ENCODE peak calls at places on chromosomes 4 and X, in eight cellular contexts. Z is neural progenitor cell, W is cardiac muscle cell, M is A549, L is kidney, G is IMR-90, E is left ventricle myocardium inferior, T is astrocyte. Q is an unnamed sample. For H3K4me1, the result is how much of the 10 kb centered on the place peaks cover.

GRCh38 chr4:86961605-86962295 is 26.9 kb downstream of the AFF1 start:
- DNase-seq in Z (no peak), W (peak), M (no peak), L (no peak), G (peak), E (no peak), T (peak), Q (no peak)

GRCh38 chr4:8547108-8547911 is 32.9 kb upstream of the GPR78 start:
- DNase-seq in Z (peak), W (no peak), M (no peak), L (peak), G (peak), E (no peak), T (peak), Q (no peak)

GRCh38 chr4:173518419-173519102 is 11.5 kb downstream of the HAND2 start:
- DNase-seq in Z (peak), W (peak), M (no peak), L (no peak), G (no peak), E (no peak), T (no peak), Q (no peak)

GRCh38 chrX:78092296-78092695 is 11.8 kb upstream of the PGK1 start:
- DNase-seq in Z (peak), W (peak), M (no peak), L (no peak), G (peak), E (no peak), T (peak), Q (no peak)

GRCh38 chr4:147096667-147097604 is 151.3 kb upstream of the TTC29 start:
- DNase-seq in Z (peak), W (peak), M (peak), L (no peak), G (peak), E (no peak), T (no peak), Q (no peak)

GRCh38 chrX:39600222-39600621 is 497.5 kb downstream of the BCOR start:
- DNase-seq in Z (no peak), W (no peak), M (no peak), L (no peak), G (no peak), E (no peak), T (no peak), Q (no peak)

GRCh38 chr4:20625460-20625859 is 74.8 kb upstream of the PACRGL start:
- DNase-seq in Z (no peak), W (no peak), M (no peak), L (no peak), G (no peak), E (no peak), T (no peak), Q (peak)

GRCh38 chr4:74449571-74450297 is 4.8 kb downstream of the AREG start:
- DNase-seq in Z (no peak), W (no peak), M (no peak), L (no peak), G (peak), E (no peak), T (peak), Q (no peak)

GRCh38 chrX:85065512-85066198 is 62.0 kb downstream of the APOOL start:
- DNase-seq in Z (no peak), W (no peak), M (no peak), L (no peak), G (no peak), E (no peak), T (no peak), Q (no peak)

GRCh38 chr4:154622598-154622997 is 10.1 kb upstream of the FGG start:
- DNase-seq in Z (peak), W (peak), M (peak), L (no peak), G (peak), E (no peak), T (peak), Q (no peak)

GRCh38 chr4:184401397-184402171 is 72.8 kb downstream of the IRF2 start:
- DNase-seq in Z (peak), W (no peak), M (no peak), L (no peak), G (no peak), E (no peak), T (peak), Q (no peak)

GRCh38 chr4:6892190-6892908 is 17.3 kb upstream of the TBC1D14 start:
- DNase-seq in Z (peak), W (peak), M (peak), L (peak), G (peak), E (peak), T (peak), Q (peak)

GRCh38 chr4:187175197-187175596 is 451.5 kb upstream of the FAT1 start:
- DNase-seq in Z (no peak), W (no peak), M (no peak), L (no peak), G (peak), E (no peak), T (no peak), Q (no peak)

GRCh38 chrX:119503484-119503861 is 35.2 kb downstream of the SLC25A5 start:
- DNase-seq in Z (no peak), W (no peak), M (peak), L (peak), G (peak), E (no peak), T (peak), Q (peak)

GRCh38 chrX:11319689-11320302 is 26.6 kb downstream of the AMELX start:
- DNase-seq in Z (no peak), W (no peak), M (no peak), L (no peak), G (peak), E (no peak), T (no peak), Q (no peak)

GRCh38 chrX:18702362-18703195 is 4.9 kb upstream of the PPEF1 start:
- DNase-seq in Z (no peak), W (no peak), M (peak), L (no peak), G (peak), E (no peak), T (peak), Q (no peak)

GRCh38 chrX:51860679-51861078 is 32.7 kb upstream of the MAGED1 start:
- DNase-seq in Z (peak), W (peak), M (no peak), L (no peak), G (peak), E (no peak), T (peak), Q (no peak)

GRCh38 chr4:156654410-156654809 is 317.2 kb downstream of the PDGFC start:
- DNase-seq in Z (no peak), W (no peak), M (no peak), L (no peak), G (no peak), E (no peak), T (peak), Q (no peak)

GRCh38 chr4:173380987-173381386 is 10.2 kb downstream of the SAP30 start:
- DNase-seq in Z (no peak), W (no peak), M (no peak), L (no peak), G (no peak), E (no peak), T (no peak), Q (no peak)

GRCh38 chrX:154546354-154547244 is at the start of gene G6PD:
- DNase-seq in Z (peak), W (peak), M (peak), L (no peak), G (peak), E (peak), T (no peak), Q (peak)

GRCh38 chr4:178083968-178084367 is 641.7 kb upstream of the AGA start:
- DNase-seq in Z (no peak), W (no peak), M (no peak), L (no peak), G (no peak), E (no peak), T (no peak), Q (no peak)

GRCh38 chrX:44945736-44946135 is 72.7 kb downstream of the KDM6A start:
- DNase-seq in Z (no peak), W (no peak), M (no peak), L (no peak), G (no peak), E (no peak), T (no peak), Q (no peak)

GRCh38 chr4:38008493-38009120 is 48.4 kb downstream of the PTTG2 start:
- DNase-seq in Z (no peak), W (no peak), M (no peak), L (no peak), G (no peak), E (no peak), T (no peak), Q (no peak)

GRCh38 chr4:78937837-78938236 is 1.4 kb downstream of the PAQR3 start:
- DNase-seq in Z (no peak), W (no peak), M (no peak), L (no peak), G (peak), E (no peak), T (peak), Q (no peak)

GRCh38 chrX:1084689-1085088 is 127.8 kb downstream of the CRLF2 start:
- DNase-seq in Z (no peak), W (no peak), M (peak), L (no peak), G (no peak), E (no peak), T (no peak), Q (no peak)

GRCh38 chr4:110287130-110287529 is 88.7 kb upstream of the ELOVL6 start:
- DNase-seq in Z (no peak), W (no peak), M (no peak), L (no peak), G (peak), E (no peak), T (peak), Q (no peak)

GRCh38 chr4:145909331-145909730 is 29.3 kb downstream of the ZNF827 start:
- DNase-seq in Z (peak), W (peak), M (peak), L (peak), G (no peak), E (peak), T (no peak), Q (peak)
- H3K4me1 ChIP-seq in Z (under half), W (under half), M (under half), L (under half), G (under half), E (half or more), T (under half), Q (under half)

GRCh38 chr4:40838742-40839141 is 89.0 kb downstream of the NSUN7 start:
- DNase-seq in Z (no peak), W (no peak), M (no peak), L (no peak), G (peak), E (no peak), T (no peak), Q (no peak)
- TF ChIP-seq CTCF in Z (no peak), W (no peak), M (no peak), L (no peak), G (peak), E (no peak), T (peak), Q (no peak)

GRCh38 chr4:81844717-81845116 is 373.0 kb upstream of the RASGEF1B start:
- DNase-seq in Z (peak), W (peak), M (peak), L (no peak), G (peak), E (peak), T (peak), Q (peak)

GRCh38 chr4:81845273-81845672 is 373.6 kb upstream of the RASGEF1B start:
- DNase-seq in Z (no peak), W (no peak), M (no peak), L (no peak), G (no peak), E (no peak), T (no peak), Q (no peak)

GRCh38 chr4:81850701-81851100 is 379.0 kb upstream of the RASGEF1B start:
- DNase-seq in Z (no peak), W (no peak), M (no peak), L (no peak), G (no peak), E (no peak), T (no peak), Q (no peak)

GRCh38 chr4:81845761-81846160 is 374.1 kb upstream of the RASGEF1B start:
- DNase-seq in Z (no peak), W (no peak), M (no peak), L (no peak), G (no peak), E (no peak), T (no peak), Q (no peak)
- H3K4me1 ChIP-seq in Z (under half), W (under half), M (under half), L (under half), G (under half), E (under half), T (under half), Q (under half)

GRCh38 chrX:47199286-47199685 is 5.7 kb downstream of the UBA1 start:
- DNase-seq in Z (no peak), W (no peak), M (no peak), L (no peak), G (no peak), E (no peak), T (no peak), Q (no peak)

GRCh38 chrX:47202316-47202715 is 8.7 kb downstream of the UBA1 start:
- DNase-seq in Z (no peak), W (no peak), M (no peak), L (no peak), G (no peak), E (no peak), T (no peak), Q (no peak)

GRCh38 chrX:47198687-47199080 is 5.1 kb downstream of the UBA1 start:
- DNase-seq in Z (no peak), W (no peak), M (no peak), L (no peak), G (no peak), E (no peak), T (no peak), Q (no peak)

GRCh38 chrX:47201545-47201944 is 7.9 kb downstream of the UBA1 start:
- DNase-seq in Z (no peak), W (no peak), M (no peak), L (no peak), G (no peak), E (no peak), T (no peak), Q (no peak)

GRCh38 chrX:47200385-47201150 is 6.9 kb downstream of the UBA1 start:
- DNase-seq in Z (no peak), W (no peak), M (peak), L (no peak), G (peak), E (peak), T (peak), Q (no peak)
- TF ChIP-seq CTCF in Z (no peak), W (peak), M (no peak), L (no peak), G (peak), E (peak), T (peak), Q (no peak)

GRCh38 chr4:40564004-40564403 is 65.7 kb downstream of the RBM47 start:
- DNase-seq in Z (no peak), W (no peak), M (no peak), L (no peak), G (no peak), E (no peak), T (no peak), Q (no peak)
- H3K4me1 ChIP-seq in Z (under half), W (under half), M (half or more), L (under half), G (under half), E (under half), T (under half), Q (under half)

DNA sequence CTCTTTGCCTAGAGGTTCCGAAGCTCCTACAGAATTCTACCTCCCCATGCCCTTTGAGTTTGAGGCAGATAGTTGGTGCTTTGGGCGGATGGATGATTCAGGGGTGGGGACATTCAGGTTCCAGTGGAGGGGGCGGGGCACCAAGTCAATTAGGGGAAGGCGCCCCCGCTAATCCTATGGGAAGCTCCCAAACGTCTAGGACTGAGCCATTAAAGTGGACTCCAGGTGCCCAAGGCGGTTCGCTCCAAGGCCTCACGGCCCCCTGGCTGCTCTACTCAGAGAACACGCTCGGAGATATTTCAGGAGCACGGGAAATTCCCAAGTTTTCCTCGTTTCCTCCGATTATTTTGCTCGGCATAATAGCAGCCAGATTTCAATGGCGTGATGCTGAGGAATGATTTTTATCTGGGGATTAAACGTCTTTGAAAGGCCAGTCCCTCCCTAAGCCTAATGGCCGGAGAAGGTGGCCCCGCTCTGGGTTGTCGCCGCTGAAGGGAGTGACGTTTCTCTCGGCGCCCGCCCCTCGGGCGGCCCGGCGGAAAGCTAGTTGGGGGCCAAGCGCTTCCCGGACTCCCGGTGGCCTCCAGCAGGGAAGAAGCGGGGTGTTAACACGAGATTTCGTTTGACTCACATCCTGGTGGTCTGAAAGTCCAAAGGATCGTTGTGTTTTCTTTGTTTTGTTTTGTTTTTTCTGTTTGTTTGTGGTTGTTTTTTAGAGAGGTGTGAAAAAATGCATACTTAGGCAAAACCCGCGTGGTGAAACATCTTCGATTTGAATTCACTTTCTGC is 1.5 kb downstream of the MSX1 start:
- DNase-seq in Z (peak), W (no peak), M (no peak), L (peak), G (peak), E (peak), T (no peak), Q (no peak)
- TF ChIP-seq CTCF in Z (no peak), W (no peak), M (no peak), L (no peak), G (peak), E (no peak), T (no peak), Q (no peak)

GRCh38 chr4:140811429-140811828 is 55.2 kb upstream of the TBC1D9 start:
- DNase-seq in Z (no peak), W (no peak), M (no peak), L (no peak), G (no peak), E (no peak), T (no peak), Q (no peak)

GRCh38 chr4:140807491-140808257 is 51.5 kb upstream of the TBC1D9 start:
- DNase-seq in Z (no peak), W (no peak), M (no peak), L (no peak), G (peak), E (no peak), T (peak), Q (no peak)

GRCh38 chr4:140812916-140813315 is 56.7 kb upstream of the TBC1D9 start:
- DNase-seq in Z (no peak), W (no peak), M (no peak), L (no peak), G (no peak), E (no peak), T (no peak), Q (no peak)

GRCh38 chr4:140806175-140806574 is 50.0 kb upstream of the TBC1D9 start:
- DNase-seq in Z (no peak), W (no peak), M (no peak), L (no peak), G (no peak), E (no peak), T (no peak), Q (no peak)

DNA sequence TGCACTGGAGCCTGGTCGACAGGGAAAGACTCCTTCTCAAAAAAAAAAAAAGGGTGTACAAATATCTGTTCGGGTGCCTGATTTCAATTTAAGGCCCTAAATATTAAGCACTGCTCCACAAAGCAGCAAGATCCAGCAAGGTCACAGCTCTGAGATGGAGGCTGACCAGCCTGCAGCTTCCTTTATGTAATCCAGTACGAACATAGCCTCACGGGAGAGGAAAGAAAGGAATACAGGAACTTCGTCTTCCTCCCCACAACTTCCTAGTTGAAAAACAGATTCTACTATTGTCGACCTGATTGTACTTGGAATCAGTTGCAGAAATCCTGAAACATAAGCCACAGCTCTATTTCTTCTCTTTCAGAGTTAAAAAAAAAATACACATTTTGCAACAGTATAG is 53.5 kb upstream of the TBC1D9 start:
- DNase-seq in Z (no peak), W (no peak), M (no peak), L (no peak), G (no peak), E (no peak), T (no peak), Q (no peak)
- H3K4me1 ChIP-seq in Z (under half), W (under half), M (under half), L (under half), G (under half), E (under half), T (under half), Q (under half)

GRCh38 chrX:20056704-20057103 is 60.0 kb downstream of the MAP7D2 start:
- DNase-seq in Z (peak), W (no peak), M (no peak), L (no peak), G (peak), E (no peak), T (peak), Q (no peak)

GRCh38 chrX:20060961-20061868 is 55.5 kb downstream of the MAP7D2 start:
- DNase-seq in Z (no peak), W (no peak), M (no peak), L (peak), G (no peak), E (no peak), T (no peak), Q (no peak)

GRCh38 chrX:20057479-20057878 is 59.2 kb downstream of the MAP7D2 start:
- DNase-seq in Z (no peak), W (no peak), M (no peak), L (no peak), G (no peak), E (no peak), T (no peak), Q (no peak)

GRCh38 chrX:20061869-20062254 is 54.8 kb downstream of the MAP7D2 start:
- DNase-seq in Z (no peak), W (no peak), M (no peak), L (no peak), G (peak), E (no peak), T (peak), Q (no peak)

DNA sequence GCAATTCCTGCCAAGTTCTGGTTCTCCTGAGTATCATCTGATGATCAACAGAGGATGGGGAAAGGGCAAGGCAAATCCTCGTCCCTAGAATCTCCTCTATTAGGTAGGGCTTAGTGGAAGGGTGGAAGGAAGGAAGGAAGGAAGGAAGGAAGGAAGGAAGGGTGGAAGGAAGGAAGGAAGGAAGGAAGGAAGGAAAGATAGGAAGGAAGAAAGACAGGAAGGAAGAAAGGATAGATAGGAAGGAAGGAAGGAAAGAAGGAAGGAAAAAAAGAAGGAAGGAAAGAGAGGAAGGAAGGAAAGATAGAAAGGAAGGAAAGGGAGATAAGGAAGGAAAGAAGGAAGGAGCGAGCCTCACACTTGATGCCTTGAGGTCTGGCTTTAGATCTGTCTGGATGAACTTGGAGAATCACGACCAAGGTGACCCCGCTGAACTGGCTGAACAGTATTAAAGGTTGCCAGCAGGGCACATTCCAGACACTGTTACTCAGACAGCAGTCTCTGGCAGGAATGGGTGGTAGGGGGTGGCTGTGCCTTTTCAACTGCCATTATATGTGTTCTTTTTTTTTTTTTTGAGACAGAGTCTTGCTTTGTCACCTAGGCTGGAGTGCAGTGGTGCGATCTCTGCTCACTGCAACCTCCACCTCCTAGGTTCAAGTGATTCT is 57.1 kb downstream of the MAP7D2 start:
- DNase-seq in Z (no peak), W (no peak), M (no peak), L (no peak), G (no peak), E (no peak), T (no peak), Q (no peak)
- TF ChIP-seq CTCF in Z (no peak), W (no peak), M (no peak), L (no peak), G (no peak), E (no peak), T (no peak), Q (no peak)